ENCODE peak calls at places on chromosomes 1 and 21, in eight cellular contexts. One of them, this sample, is unnamed.

GRCh38 chr1:8412183-8412831 is 94.4 kb downstream of the SLC45A1 start:
- DNase-seq in spleen: no peak
- DNase-seq in foreskin fibroblast: peak
- DNase-seq in cardiac muscle cell: peak
- DNase-seq in prostate gland: peak
- DNase-seq in dorsolateral prefrontal cortex: no peak
- DNase-seq in AG04449: peak
- DNase-seq in endodermal cell: no peak
- DNase-seq in this sample: peak

GRCh38 chr1:153799016-153799415 is 23.8 kb downstream of the SLC27A3 start:
- DNase-seq in AG04449: no peak
- DNase-seq in foreskin fibroblast: no peak
- DNase-seq in cardiac muscle cell: no peak
- DNase-seq in dorsolateral prefrontal cortex: no peak
- DNase-seq in prostate gland: no peak
- DNase-seq in endodermal cell: no peak
- DNase-seq in spleen: no peak
- DNase-seq in this sample: no peak

GRCh38 chr1:207908112-207908734 is 2.7 kb downstream of the CD34 start:
- DNase-seq in spleen: no peak
- DNase-seq in AG04449: no peak
- DNase-seq in prostate gland: no peak
- DNase-seq in cardiac muscle cell: peak
- DNase-seq in foreskin fibroblast: no peak
- DNase-seq in endodermal cell: no peak
- DNase-seq in dorsolateral prefrontal cortex: no peak
- DNase-seq in this sample: no peak

GRCh38 chr1:28132110-28132897 is 43.9 kb upstream of the EYA3 start:
- DNase-seq in spleen: no peak
- DNase-seq in dorsolateral prefrontal cortex: no peak
- DNase-seq in endodermal cell: no peak
- DNase-seq in cardiac muscle cell: no peak
- DNase-seq in prostate gland: no peak
- DNase-seq in AG04449: no peak
- DNase-seq in foreskin fibroblast: no peak
- DNase-seq in this sample: no peak

GRCh38 chr1:33429846-33430750 is 797 bp downstream of the PHC2 start:
- DNase-seq in spleen: peak
- DNase-seq in AG04449: no peak
- DNase-seq in prostate gland: no peak
- DNase-seq in cardiac muscle cell: peak
- DNase-seq in endodermal cell: no peak
- DNase-seq in foreskin fibroblast: no peak
- DNase-seq in dorsolateral prefrontal cortex: peak
- DNase-seq in this sample: no peak

GRCh38 chr1:173122958-173123852 is 72.5 kb upstream of the TNFSF18 start:
- DNase-seq in prostate gland: peak
- DNase-seq in cardiac muscle cell: peak
- DNase-seq in foreskin fibroblast: peak
- DNase-seq in dorsolateral prefrontal cortex: peak
- DNase-seq in endodermal cell: peak
- DNase-seq in spleen: no peak
- DNase-seq in AG04449: peak
- DNase-seq in this sample: peak

GRCh38 chr1:115463347-115463746 is 125.3 kb upstream of the NGF start:
- DNase-seq in dorsolateral prefrontal cortex: no peak
- DNase-seq in AG04449: no peak
- DNase-seq in spleen: no peak
- DNase-seq in endodermal cell: no peak
- DNase-seq in prostate gland: no peak
- DNase-seq in cardiac muscle cell: no peak
- DNase-seq in foreskin fibroblast: no peak
- DNase-seq in this sample: no peak

GRCh38 chr21:14500873-14501272 is 45.2 kb downstream of the SAMSN1 start:
- DNase-seq in spleen: no peak
- DNase-seq in prostate gland: no peak
- DNase-seq in endodermal cell: no peak
- DNase-seq in foreskin fibroblast: no peak
- DNase-seq in cardiac muscle cell: no peak
- DNase-seq in AG04449: no peak
- DNase-seq in dorsolateral prefrontal cortex: no peak
- DNase-seq in this sample: no peak

GRCh38 chr1:33036051-33036525 is 595 bp downstream of the AK2 start:
- DNase-seq in cardiac muscle cell: no peak
- DNase-seq in foreskin fibroblast: peak
- DNase-seq in dorsolateral prefrontal cortex: no peak
- DNase-seq in spleen: no peak
- DNase-seq in endodermal cell: no peak
- DNase-seq in AG04449: no peak
- DNase-seq in prostate gland: no peak
- DNase-seq in this sample: no peak

GRCh38 chr1:165891461-165891860 is 64.0 kb downstream of the UCK2 start:
- DNase-seq in cardiac muscle cell: no peak
- DNase-seq in foreskin fibroblast: no peak
- DNase-seq in prostate gland: no peak
- DNase-seq in endodermal cell: no peak
- DNase-seq in dorsolateral prefrontal cortex: no peak
- DNase-seq in AG04449: no peak
- DNase-seq in spleen: no peak
- DNase-seq in this sample: peak

DNA sequence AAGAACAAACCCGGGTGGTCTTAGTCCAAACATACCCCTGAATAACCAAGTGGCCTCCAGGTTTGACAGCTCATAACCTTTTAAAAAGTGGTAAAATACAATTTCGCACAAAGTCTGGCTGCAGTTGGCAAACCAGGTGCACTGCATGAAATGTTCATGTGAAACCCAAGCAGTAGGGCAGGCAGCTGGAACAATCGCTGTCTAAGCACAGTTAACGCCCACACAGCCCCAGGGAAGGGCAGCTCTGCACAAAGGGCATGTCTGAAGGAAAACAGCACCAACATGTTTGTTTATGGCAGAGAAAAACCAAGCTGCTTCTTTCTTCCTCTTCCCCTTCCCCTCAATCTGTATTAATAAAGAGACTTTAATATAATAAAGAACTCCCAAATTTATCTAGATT is 49.5 kb downstream of the KIAA1614 start:
- DNase-seq in prostate gland: no peak
- DNase-seq in foreskin fibroblast: no peak
- DNase-seq in cardiac muscle cell: no peak
- DNase-seq in dorsolateral prefrontal cortex: no peak
- DNase-seq in endodermal cell: no peak
- DNase-seq in AG04449: no peak
- DNase-seq in spleen: no peak
- DNase-seq in this sample: no peak
- H3K4me3 ChIP-seq in prostate gland: no peak
- H3K4me3 ChIP-seq in foreskin fibroblast: no peak
- H3K4me3 ChIP-seq in cardiac muscle cell: no peak
- H3K4me3 ChIP-seq in dorsolateral prefrontal cortex: no peak
- H3K4me3 ChIP-seq in endodermal cell: no peak
- H3K4me3 ChIP-seq in AG04449: no peak
- H3K4me3 ChIP-seq in spleen: no peak
- H3K4me3 ChIP-seq in this sample: no peak

GRCh38 chr1:18956189-18957135 is at the start of gene IFFO2:
- DNase-seq in foreskin fibroblast: peak
- DNase-seq in prostate gland: peak
- DNase-seq in spleen: peak
- DNase-seq in AG04449: no peak
- DNase-seq in dorsolateral prefrontal cortex: peak
- DNase-seq in endodermal cell: peak
- DNase-seq in cardiac muscle cell: peak
- DNase-seq in this sample: peak

GRCh38 chr1:18955442-18956188 is 861 bp downstream of the IFFO2 start:
- DNase-seq in AG04449: no peak
- DNase-seq in spleen: peak
- DNase-seq in cardiac muscle cell: peak
- DNase-seq in foreskin fibroblast: peak
- DNase-seq in endodermal cell: peak
- DNase-seq in dorsolateral prefrontal cortex: no peak
- DNase-seq in prostate gland: peak
- DNase-seq in this sample: no peak

GRCh38 chr1:18954270-18955071 is 2.0 kb downstream of the IFFO2 start:
- DNase-seq in prostate gland: no peak
- DNase-seq in endodermal cell: no peak
- DNase-seq in spleen: no peak
- DNase-seq in AG04449: no peak
- DNase-seq in cardiac muscle cell: peak
- DNase-seq in dorsolateral prefrontal cortex: no peak
- DNase-seq in foreskin fibroblast: peak
- DNase-seq in this sample: no peak

GRCh38 chr1:18953656-18954259 is 2.7 kb downstream of the IFFO2 start:
- DNase-seq in cardiac muscle cell: no peak
- DNase-seq in AG04449: no peak
- DNase-seq in dorsolateral prefrontal cortex: no peak
- DNase-seq in spleen: no peak
- DNase-seq in prostate gland: no peak
- DNase-seq in foreskin fibroblast: no peak
- DNase-seq in endodermal cell: no peak
- DNase-seq in this sample: no peak

GRCh38 chr1:18955116-18955441 is 1.4 kb downstream of the IFFO2 start:
- DNase-seq in spleen: no peak
- DNase-seq in dorsolateral prefrontal cortex: no peak
- DNase-seq in prostate gland: no peak
- DNase-seq in foreskin fibroblast: no peak
- DNase-seq in cardiac muscle cell: peak
- DNase-seq in AG04449: no peak
- DNase-seq in endodermal cell: no peak
- DNase-seq in this sample: no peak
- H3K4me3 ChIP-seq in spleen: peak
- H3K4me3 ChIP-seq in dorsolateral prefrontal cortex: peak
- H3K4me3 ChIP-seq in prostate gland: peak
- H3K4me3 ChIP-seq in foreskin fibroblast: peak
- H3K4me3 ChIP-seq in cardiac muscle cell: peak
- H3K4me3 ChIP-seq in AG04449: peak
- H3K4me3 ChIP-seq in endodermal cell: peak
- H3K4me3 ChIP-seq in this sample: peak

DNA sequence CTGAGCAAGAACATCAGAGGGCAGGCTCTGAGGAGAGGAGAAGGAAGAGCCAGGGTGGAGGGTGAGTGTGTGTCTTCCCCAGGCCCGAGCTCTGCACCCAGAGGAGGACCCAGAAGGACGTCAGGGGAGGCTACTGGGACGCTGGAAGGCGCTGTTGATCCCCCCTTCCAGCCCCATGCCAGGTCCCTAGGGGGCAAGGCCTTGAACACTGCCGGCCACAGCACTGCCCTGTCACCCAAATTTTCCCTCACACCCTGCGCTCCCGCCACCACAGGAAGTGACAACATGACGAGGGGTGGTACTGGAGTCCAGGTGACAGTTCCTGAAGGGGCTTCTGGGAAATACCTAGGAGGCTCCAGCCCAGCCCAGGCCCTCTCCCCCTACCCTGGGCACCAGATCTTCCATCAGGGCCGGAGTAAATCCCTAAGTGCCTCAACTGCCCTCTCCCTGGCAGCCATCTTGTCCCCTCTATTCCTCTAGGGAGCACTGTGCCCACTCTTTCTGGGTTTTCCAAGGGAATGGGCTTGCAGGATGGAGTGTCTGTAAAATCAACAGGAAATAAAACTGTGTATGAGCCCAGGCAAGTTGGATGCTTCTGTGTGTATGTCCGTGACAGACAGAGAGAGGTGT is 17.1 kb downstream of the BCAN start:
- DNase-seq in dorsolateral prefrontal cortex: no peak
- DNase-seq in cardiac muscle cell: no peak
- DNase-seq in prostate gland: no peak
- DNase-seq in AG04449: no peak
- DNase-seq in endodermal cell: peak
- DNase-seq in foreskin fibroblast: no peak
- DNase-seq in spleen: no peak
- DNase-seq in this sample: no peak
- H3K4me3 ChIP-seq in dorsolateral prefrontal cortex: peak
- H3K4me3 ChIP-seq in cardiac muscle cell: no peak
- H3K4me3 ChIP-seq in prostate gland: no peak
- H3K4me3 ChIP-seq in AG04449: no peak
- H3K4me3 ChIP-seq in endodermal cell: no peak
- H3K4me3 ChIP-seq in foreskin fibroblast: no peak
- H3K4me3 ChIP-seq in spleen: no peak
- H3K4me3 ChIP-seq in this sample: no peak

GRCh38 chr1:213985181-213986019 is 2.4 kb upstream of the PROX1 start:
- DNase-seq in endodermal cell: peak
- DNase-seq in dorsolateral prefrontal cortex: no peak
- DNase-seq in spleen: no peak
- DNase-seq in prostate gland: no peak
- DNase-seq in foreskin fibroblast: no peak
- DNase-seq in AG04449: no peak
- DNase-seq in cardiac muscle cell: no peak
- DNase-seq in this sample: no peak

GRCh38 chr1:213987876-213988638 is at the start of gene PROX1:
- DNase-seq in foreskin fibroblast: peak
- DNase-seq in endodermal cell: peak
- DNase-seq in spleen: peak
- DNase-seq in prostate gland: peak
- DNase-seq in dorsolateral prefrontal cortex: peak
- DNase-seq in cardiac muscle cell: peak
- DNase-seq in AG04449: peak
- DNase-seq in this sample: peak

GRCh38 chr1:213987422-213987875 is 324 bp upstream of the PROX1 start:
- DNase-seq in dorsolateral prefrontal cortex: peak
- DNase-seq in spleen: peak
- DNase-seq in foreskin fibroblast: peak
- DNase-seq in prostate gland: no peak
- DNase-seq in cardiac muscle cell: no peak
- DNase-seq in AG04449: no peak
- DNase-seq in endodermal cell: no peak
- DNase-seq in this sample: no peak

GRCh38 chr1:213986020-213986924 is 1.5 kb upstream of the PROX1 start:
- DNase-seq in endodermal cell: peak
- DNase-seq in AG04449: no peak
- DNase-seq in cardiac muscle cell: no peak
- DNase-seq in dorsolateral prefrontal cortex: no peak
- DNase-seq in foreskin fibroblast: no peak
- DNase-seq in prostate gland: no peak
- DNase-seq in spleen: no peak
- DNase-seq in this sample: no peak

GRCh38 chr1:213986925-213987250 is 885 bp upstream of the PROX1 start:
- DNase-seq in AG04449: no peak
- DNase-seq in spleen: no peak
- DNase-seq in endodermal cell: no peak
- DNase-seq in prostate gland: no peak
- DNase-seq in cardiac muscle cell: no peak
- DNase-seq in dorsolateral prefrontal cortex: no peak
- DNase-seq in foreskin fibroblast: no peak
- DNase-seq in this sample: no peak
- H3K4me3 ChIP-seq in AG04449: no peak
- H3K4me3 ChIP-seq in spleen: peak
- H3K4me3 ChIP-seq in endodermal cell: peak
- H3K4me3 ChIP-seq in prostate gland: peak
- H3K4me3 ChIP-seq in cardiac muscle cell: peak
- H3K4me3 ChIP-seq in dorsolateral prefrontal cortex: peak
- H3K4me3 ChIP-seq in foreskin fibroblast: peak
- H3K4me3 ChIP-seq in this sample: peak

This sample was measured in astrocyte.